ENCODE peak calls at places on chromosome 5, in eight cellular contexts. Z is heart right ventricle, R is fibroblast of the conjunctiva, L is lower leg skin, N is myocyte, G is heart left ventricle, Q is substantia nigra, Y is NCI-H1092. O is an unnamed sample.

GRCh38 chr5:69502375-69503143 is 10.0 kb downstream of the OCLN start:
- DNase-seq in Z (no peak), R (peak), L (no peak), N (no peak), G (no peak), Q (no peak), Y (no peak), O (no peak)

GRCh38 chr5:35308391-35308790 is 78.1 kb upstream of the PRLR start:
- DNase-seq in Z (no peak), R (no peak), L (no peak), N (no peak), G (no peak), Q (no peak), Y (peak), O (no peak)

GRCh38 chr5:74026310-74026709 is 400.3 kb downstream of the ARHGEF28 start:
- DNase-seq in Z (no peak), R (no peak), L (no peak), N (no peak), G (no peak), Q (no peak), Y (no peak), O (no peak)

GRCh38 chr5:131810510-131811249 is 13.9 kb upstream of the FNIP1 start:
- DNase-seq in Z (no peak), R (no peak), L (no peak), N (peak), G (no peak), Q (no peak), Y (no peak), O (no peak)

GRCh38 chr5:115575167-115576070 is 26.9 kb downstream of the TICAM2 start:
- DNase-seq in Z (no peak), R (no peak), L (no peak), N (no peak), G (no peak), Q (no peak), Y (no peak), O (no peak)

GRCh38 chr5:39519566-39520231 is 94.9 kb upstream of the DAB2 start:
- DNase-seq in Z (no peak), R (peak), L (no peak), N (peak), G (no peak), Q (no peak), Y (no peak), O (no peak)

GRCh38 chr5:83512051-83512745 is 40.7 kb downstream of the VCAN start:
- DNase-seq in Z (no peak), R (no peak), L (no peak), N (peak), G (no peak), Q (no peak), Y (no peak), O (no peak)

GRCh38 chr5:57779383-57780223 is 297.0 kb upstream of the ACTBL2 start:
- DNase-seq in Z (no peak), R (peak), L (no peak), N (peak), G (no peak), Q (no peak), Y (no peak), O (peak)

GRCh38 chr5:38783011-38783551 is 62.7 kb upstream of the OSMR start:
- DNase-seq in Z (no peak), R (peak), L (no peak), N (peak), G (no peak), Q (no peak), Y (peak), O (no peak)

GRCh38 chr5:52809884-52810283 is 22.2 kb downstream of the ITGA1 start:
- DNase-seq in Z (no peak), R (no peak), L (no peak), N (peak), G (no peak), Q (no peak), Y (no peak), O (no peak)

GRCh38 chr5:1737790-1738405 is 61.7 kb downstream of the MRPL36 start:
- DNase-seq in Z (no peak), R (peak), L (peak), N (peak), G (no peak), Q (no peak), Y (no peak), O (peak)

GRCh38 chr5:31809037-31809910 is 170.3 kb downstream of the PDZD2 start:
- DNase-seq in Z (peak), R (peak), L (peak), N (peak), G (peak), Q (peak), Y (peak), O (peak)

GRCh38 chr5:158979749-158980521 is 119.8 kb downstream of the EBF1 start:
- DNase-seq in Z (peak), R (peak), L (peak), N (peak), G (peak), Q (peak), Y (peak), O (no peak)

GRCh38 chr5:77210091-77211012 is at the start of gene PDE8B:
- DNase-seq in Z (peak), R (no peak), L (no peak), N (no peak), G (no peak), Q (no peak), Y (no peak), O (no peak)

GRCh38 chr5:25744908-25745307 is 1100.1 kb upstream of the CDH10 start:
- DNase-seq in Z (no peak), R (no peak), L (no peak), N (no peak), G (no peak), Q (no peak), Y (no peak), O (no peak)

GRCh38 chr5:62506659-62507460 is 71.8 kb upstream of the LRRC70 start:
- DNase-seq in Z (no peak), R (no peak), L (no peak), N (peak), G (no peak), Q (no peak), Y (no peak), O (no peak)

GRCh38 chr5:91042856-91043255 is 340.3 kb downstream of the ARRDC3 start:
- DNase-seq in Z (no peak), R (no peak), L (no peak), N (no peak), G (no peak), Q (no peak), Y (no peak), O (no peak)

GRCh38 chr5:158858011-158858410 is 241.7 kb downstream of the EBF1 start:
- DNase-seq in Z (no peak), R (no peak), L (no peak), N (no peak), G (no peak), Q (no peak), Y (no peak), O (no peak)

GRCh38 chr5:67792891-67793290 is 422.7 kb upstream of the PIK3R1 start:
- DNase-seq in Z (peak), R (no peak), L (no peak), N (no peak), G (peak), Q (no peak), Y (no peak), O (no peak)